ENCODE peak calls at places on chromosomes 2 and 18, in six cellular contexts. One of them, this sample, is unnamed. For H3K27me3, the result is how much of the 10 kb centered on the place peaks cover.

GRCh38 chr2:20606198-20606597 is 44.7 kb downstream of the HS1BP3 start:
- DNase-seq in psoas muscle: no peak
- DNase-seq in SK-N-SH: no peak
- DNase-seq in IMR-90: no peak
- DNase-seq in body of pancreas: no peak
- DNase-seq in transverse colon: no peak
- DNase-seq in this sample: no peak

GRCh38 chr2:47767880-47768609 is 14.9 kb upstream of the MSH6 start:
- DNase-seq in psoas muscle: peak
- DNase-seq in SK-N-SH: peak
- DNase-seq in IMR-90: peak
- DNase-seq in body of pancreas: peak
- DNase-seq in transverse colon: peak
- DNase-seq in this sample: peak

GRCh38 chr2:239313251-239313650 is 87.6 kb downstream of the HDAC4 start:
- DNase-seq in psoas muscle: no peak
- DNase-seq in SK-N-SH: no peak
- DNase-seq in IMR-90: no peak
- DNase-seq in body of pancreas: peak
- DNase-seq in transverse colon: no peak
- DNase-seq in this sample: no peak

GRCh38 chr2:23244656-23245055 is 140.3 kb upstream of the KLHL29 start:
- DNase-seq in psoas muscle: no peak
- DNase-seq in SK-N-SH: no peak
- DNase-seq in IMR-90: no peak
- DNase-seq in body of pancreas: no peak
- DNase-seq in transverse colon: no peak
- DNase-seq in this sample: no peak

GRCh38 chr2:145356046-145356445 is 836.1 kb upstream of the ZEB2 start:
- DNase-seq in psoas muscle: no peak
- DNase-seq in SK-N-SH: no peak
- DNase-seq in IMR-90: peak
- DNase-seq in body of pancreas: no peak
- DNase-seq in transverse colon: no peak
- DNase-seq in this sample: no peak

GRCh38 chr2:80311304-80311703 is 6.8 kb upstream of the LRRTM1 start:
- DNase-seq in psoas muscle: no peak
- DNase-seq in SK-N-SH: no peak
- DNase-seq in IMR-90: no peak
- DNase-seq in body of pancreas: no peak
- DNase-seq in transverse colon: no peak
- DNase-seq in this sample: no peak

GRCh38 chr2:171225302-171225980 is 64.7 kb upstream of the TLK1 start:
- DNase-seq in psoas muscle: no peak
- DNase-seq in SK-N-SH: no peak
- DNase-seq in IMR-90: peak
- DNase-seq in body of pancreas: no peak
- DNase-seq in transverse colon: no peak
- DNase-seq in this sample: no peak

GRCh38 chr2:189835855-189836558 is 51.8 kb downstream of the PMS1 start:
- DNase-seq in psoas muscle: no peak
- DNase-seq in SK-N-SH: no peak
- DNase-seq in IMR-90: no peak
- DNase-seq in body of pancreas: no peak
- DNase-seq in transverse colon: no peak
- DNase-seq in this sample: no peak

GRCh38 chr18:22542400-22542835 is 124.7 kb upstream of the CTAGE1 start:
- DNase-seq in psoas muscle: peak
- DNase-seq in SK-N-SH: no peak
- DNase-seq in IMR-90: peak
- DNase-seq in body of pancreas: no peak
- DNase-seq in transverse colon: no peak
- DNase-seq in this sample: no peak

GRCh38 chr2:66440692-66441091 is 5.8 kb downstream of the MEIS1 start:
- DNase-seq in psoas muscle: no peak
- DNase-seq in SK-N-SH: no peak
- DNase-seq in IMR-90: no peak
- DNase-seq in body of pancreas: no peak
- DNase-seq in transverse colon: no peak
- DNase-seq in this sample: no peak

GRCh38 chr2:72778410-72778809 is 47.4 kb downstream of the EXOC6B start:
- DNase-seq in psoas muscle: no peak
- DNase-seq in SK-N-SH: no peak
- DNase-seq in IMR-90: peak
- DNase-seq in body of pancreas: no peak
- DNase-seq in transverse colon: no peak
- DNase-seq in this sample: no peak
- H3K27me3 ChIP-seq in psoas muscle: under half
- H3K27me3 ChIP-seq in SK-N-SH: under half
- H3K27me3 ChIP-seq in IMR-90: under half
- H3K27me3 ChIP-seq in body of pancreas: under half
- H3K27me3 ChIP-seq in transverse colon: under half
- H3K27me3 ChIP-seq in this sample: under half

DNA sequence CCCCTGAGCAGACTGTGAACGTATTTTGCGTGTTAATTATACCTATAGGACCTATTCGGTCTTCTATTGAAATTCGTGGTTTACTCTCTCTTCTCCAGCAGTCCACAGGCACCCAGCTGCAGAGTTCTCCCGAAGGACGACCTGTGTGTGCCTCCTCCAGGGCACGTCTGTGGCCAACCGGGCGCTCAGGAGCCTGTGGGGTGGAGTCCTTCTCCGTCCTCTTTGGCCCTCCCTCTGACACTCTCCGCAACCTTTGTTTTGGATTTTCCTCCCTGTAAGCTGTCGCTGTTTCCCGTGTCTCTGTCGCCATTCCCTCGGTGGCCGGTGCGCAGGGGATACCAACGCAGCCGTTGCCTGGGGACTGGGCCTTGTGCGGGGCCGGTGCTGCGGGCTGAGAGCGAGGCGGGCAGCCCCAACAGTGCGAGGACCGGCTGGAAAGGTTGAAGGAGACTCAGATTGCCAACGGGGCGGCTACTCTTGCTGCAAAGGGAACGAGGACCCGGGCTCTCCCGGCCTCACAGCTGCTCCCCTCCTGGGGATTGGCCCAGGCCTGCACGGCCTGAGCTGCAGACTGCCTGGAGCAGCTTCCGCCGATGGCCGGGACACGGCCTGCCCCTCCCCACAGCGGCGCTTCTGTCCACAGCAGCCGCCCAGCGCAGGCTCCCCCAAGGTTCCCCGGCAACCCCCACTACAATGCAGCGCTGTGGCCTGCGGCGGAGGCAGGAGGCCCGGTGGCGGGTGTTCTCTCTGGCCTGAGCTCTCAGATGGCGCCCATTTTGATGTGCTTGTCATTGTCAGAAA is 221.0 kb downstream of the MTX2 start:
- DNase-seq in psoas muscle: peak
- DNase-seq in SK-N-SH: peak
- DNase-seq in IMR-90: no peak
- DNase-seq in body of pancreas: no peak
- DNase-seq in transverse colon: no peak
- DNase-seq in this sample: no peak
- H3K4me3 ChIP-seq in psoas muscle: peak
- H3K4me3 ChIP-seq in SK-N-SH: no peak
- H3K4me3 ChIP-seq in IMR-90: no peak
- H3K4me3 ChIP-seq in body of pancreas: no peak
- H3K4me3 ChIP-seq in transverse colon: no peak
- H3K4me3 ChIP-seq in this sample: no peak

GRCh38 chr2:207640661-207641060 is 15.5 kb upstream of the METTL21A start:
- DNase-seq in psoas muscle: no peak
- DNase-seq in SK-N-SH: no peak
- DNase-seq in IMR-90: no peak
- DNase-seq in body of pancreas: no peak
- DNase-seq in transverse colon: no peak
- DNase-seq in this sample: no peak

GRCh38 chr2:207643892-207644291 is 18.7 kb upstream of the METTL21A start:
- DNase-seq in psoas muscle: no peak
- DNase-seq in SK-N-SH: no peak
- DNase-seq in IMR-90: no peak
- DNase-seq in body of pancreas: no peak
- DNase-seq in transverse colon: no peak
- DNase-seq in this sample: no peak

GRCh38 chr2:207635468-207636200 is 10.4 kb upstream of the METTL21A start:
- DNase-seq in psoas muscle: no peak
- DNase-seq in SK-N-SH: no peak
- DNase-seq in IMR-90: peak
- DNase-seq in body of pancreas: no peak
- DNase-seq in transverse colon: no peak
- DNase-seq in this sample: no peak

GRCh38 chr2:207640160-207640559 is 15.0 kb upstream of the METTL21A start:
- DNase-seq in psoas muscle: no peak
- DNase-seq in SK-N-SH: no peak
- DNase-seq in IMR-90: no peak
- DNase-seq in body of pancreas: no peak
- DNase-seq in transverse colon: no peak
- DNase-seq in this sample: no peak
- TF ChIP-seq CTCF in psoas muscle: no peak
- TF ChIP-seq CTCF in SK-N-SH: no peak
- TF ChIP-seq CTCF in IMR-90: no peak
- TF ChIP-seq CTCF in body of pancreas: no peak
- TF ChIP-seq CTCF in transverse colon: no peak
- TF ChIP-seq CTCF in this sample: no peak

DNA sequence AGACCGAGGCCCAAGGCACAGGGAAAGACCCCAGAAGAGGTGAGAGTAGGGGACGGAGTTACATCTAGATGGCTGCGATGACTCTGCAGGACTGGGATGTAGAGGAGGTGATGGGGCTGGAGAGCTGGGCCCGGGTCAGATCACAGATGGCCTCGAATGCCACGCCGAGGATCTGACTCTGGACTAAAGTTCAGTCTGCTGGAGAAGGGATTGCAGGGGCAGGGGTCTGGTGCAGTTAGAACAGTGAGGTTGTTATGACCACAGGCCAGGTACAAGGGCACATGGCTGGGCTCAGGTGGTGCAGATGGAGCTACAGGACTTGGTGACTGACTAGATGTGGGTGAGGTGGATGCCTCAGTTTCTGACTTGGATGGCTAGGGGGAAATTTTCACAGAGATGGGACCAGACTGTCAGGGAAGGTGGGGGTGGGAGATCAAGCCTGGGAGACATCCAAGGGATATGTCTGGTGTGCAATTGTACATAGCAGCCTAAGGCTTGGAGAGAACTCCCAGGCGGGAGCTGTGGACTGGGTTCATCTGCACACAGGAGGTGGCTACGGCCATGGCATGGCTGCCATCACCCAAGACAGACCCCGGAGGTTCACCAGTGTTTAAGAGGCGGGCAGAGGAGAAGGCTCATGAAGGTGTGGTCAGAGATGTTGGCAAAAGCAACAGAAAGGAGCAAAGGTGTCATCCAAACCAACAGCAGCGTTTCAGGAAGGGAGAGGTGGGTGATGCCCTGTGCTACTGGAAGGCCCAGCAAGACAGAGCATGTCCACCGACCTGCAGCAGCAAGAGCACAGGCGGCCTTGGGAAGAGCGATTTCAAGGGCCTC is 66.9 kb downstream of the CIB4 start:
- DNase-seq in psoas muscle: no peak
- DNase-seq in SK-N-SH: no peak
- DNase-seq in IMR-90: no peak
- DNase-seq in body of pancreas: no peak
- DNase-seq in transverse colon: no peak
- DNase-seq in this sample: no peak
- H3K27me3 ChIP-seq in psoas muscle: under half
- H3K27me3 ChIP-seq in SK-N-SH: half or more
- H3K27me3 ChIP-seq in IMR-90: half or more
- H3K27me3 ChIP-seq in body of pancreas: under half
- H3K27me3 ChIP-seq in transverse colon: under half
- H3K27me3 ChIP-seq in this sample: under half

This sample was measured in thoracic aorta.